ENCODE peak calls at places on chromosomes 4 and X, in nine cellular contexts. F, X, S, J, N, P, B, G and R are unnamed samples.

GRCh38 chr4:38902695-38903094 is 35.1 kb downstream of the FAM114A1 start:
- DNase-seq in B (no peak), N (no peak), J (no peak), G (no peak), X (no peak), S (no peak), F (no peak), P (no peak), R (no peak)

GRCh38 chr4:4714330-4714729 is 145.1 kb upstream of the MSX1 start:
- DNase-seq in P (no peak), B (no peak), G (no peak), N (no peak), X (no peak), J (no peak), F (no peak), S (no peak), R (no peak)

GRCh38 chr4:138338840-138339239 is 96.7 kb upstream of the SLC7A11 start:
- DNase-seq in N (no peak), J (no peak), X (no peak), S (no peak), G (no peak), F (no peak), B (no peak), P (no peak), R (no peak)

GRCh38 chrX:148552775-148553174 is 52.4 kb downstream of the AFF2 start:
- DNase-seq in G (no peak), J (no peak), P (no peak), X (no peak), S (no peak), B (no peak), F (no peak), N (no peak), R (no peak)

GRCh38 chrX:104255465-104255864 is 732 bp upstream of the ESX1 start:
- DNase-seq in F (no peak), P (no peak), B (no peak), J (no peak), S (no peak), N (no peak), G (no peak), X (no peak), R (no peak)

GRCh38 chr4:106277140-106277680 is 38.8 kb downstream of the TBCK start:
- DNase-seq in B (no peak), G (no peak), N (no peak), X (no peak), S (no peak), P (no peak), F (no peak), J (no peak), R (no peak)

GRCh38 chrX:77442728-77443127 is 4.5 kb upstream of the FGF16 start:
- DNase-seq in G (no peak), F (no peak), P (no peak), X (no peak), S (no peak), J (peak), N (no peak), B (no peak), R (no peak)

GRCh38 chr4:6546681-6547447 is 28.1 kb upstream of the MAN2B2 start:
- DNase-seq in X (no peak), S (peak), B (no peak), G (no peak), J (peak), P (peak), F (peak), N (peak), R (peak)

GRCh38 chr4:187071896-187072295 is 348.2 kb upstream of the FAT1 start:
- DNase-seq in S (no peak), P (no peak), B (no peak), X (no peak), N (no peak), F (no peak), J (no peak), G (no peak), R (no peak)

GRCh38 chr4:17072483-17072882 is 174.0 kb upstream of the LDB2 start:
- DNase-seq in B (no peak), X (no peak), G (no peak), S (no peak), P (no peak), J (no peak), N (no peak), F (no peak), R (no peak)

GRCh38 chr4:52054254-52054653 is 3.1 kb downstream of the SPATA18 start:
- DNase-seq in N (no peak), P (no peak), G (no peak), X (no peak), B (no peak), F (no peak), J (no peak), S (no peak), R (no peak)

GRCh38 chr4:52051213-52051614 is at the start of gene SPATA18:
- DNase-seq in B (peak), P (peak), N (peak), X (no peak), F (peak), S (peak), G (peak), J (no peak), R (peak)

GRCh38 chr4:52052475-52052780 is 1.3 kb downstream of the SPATA18 start:
- DNase-seq in X (no peak), G (no peak), S (peak), F (peak), P (no peak), J (no peak), B (no peak), N (peak), R (no peak)

GRCh38 chr4:52057196-52057595 is 6.1 kb downstream of the SPATA18 start:
- DNase-seq in P (no peak), X (no peak), G (no peak), S (no peak), B (no peak), N (no peak), F (no peak), J (no peak), R (no peak)

DNA sequence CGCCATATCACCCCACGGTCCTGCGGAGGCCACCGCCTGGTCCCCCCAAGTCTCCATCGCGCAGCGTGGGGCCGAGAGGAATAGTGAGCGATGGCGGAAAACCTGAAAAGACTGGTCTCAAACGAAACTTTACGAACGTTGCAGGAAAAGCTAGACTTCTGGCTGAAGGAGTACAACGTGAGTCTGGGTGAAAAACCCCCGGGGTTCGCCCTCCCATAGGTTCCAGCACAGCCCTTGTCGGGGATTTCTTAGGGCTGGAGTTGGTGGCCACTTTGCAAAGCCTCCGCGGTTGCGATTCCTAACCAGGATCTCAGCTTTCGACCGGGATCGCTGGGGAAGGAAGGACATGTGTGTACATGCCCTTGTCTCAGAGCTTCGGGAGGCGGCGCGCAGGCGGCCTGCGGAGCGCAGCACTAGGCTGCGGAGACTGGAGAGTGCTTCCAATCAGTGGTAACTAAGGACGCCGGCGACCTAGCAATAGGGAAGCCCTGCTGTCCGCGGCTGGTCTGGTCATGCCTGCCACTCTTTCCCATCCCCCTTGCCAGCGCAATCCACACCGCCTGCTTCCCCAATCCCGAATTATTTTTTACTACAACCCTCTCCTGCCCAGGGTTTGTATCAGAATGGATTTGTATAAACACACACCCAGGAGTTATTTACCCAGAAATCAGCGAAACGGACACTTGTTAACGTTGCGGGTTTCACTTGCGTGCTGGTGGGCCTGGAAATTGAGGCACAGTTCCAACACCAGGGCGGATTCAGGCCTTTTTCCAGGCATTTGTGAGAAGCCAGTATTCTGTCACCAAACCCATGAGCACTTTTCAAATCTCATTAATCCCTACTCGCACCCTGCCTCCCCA is 741 bp downstream of the SPATA18 start:
- DNase-seq in X (peak), G (peak), F (peak), S (peak), B (peak), P (peak), J (no peak), N (peak), R (peak)
- TF ChIP-seq POLR2AphosphoS5 in X (peak), G (no peak), F (no peak), S (no peak), B (peak), P (no peak), J (no peak), N (peak), R (peak)

GRCh38 chr4:123952530-123953274 is 556.1 kb downstream of the SPRY1 start:
- DNase-seq in J (no peak), P (no peak), X (no peak), S (no peak), N (no peak), F (no peak), B (no peak), G (no peak), R (no peak)
- TF ChIP-seq POLR2AphosphoS5 in J (no peak), P (no peak), X (no peak), S (no peak), N (no peak), F (no peak), B (no peak), G (no peak), R (no peak)

DNA sequence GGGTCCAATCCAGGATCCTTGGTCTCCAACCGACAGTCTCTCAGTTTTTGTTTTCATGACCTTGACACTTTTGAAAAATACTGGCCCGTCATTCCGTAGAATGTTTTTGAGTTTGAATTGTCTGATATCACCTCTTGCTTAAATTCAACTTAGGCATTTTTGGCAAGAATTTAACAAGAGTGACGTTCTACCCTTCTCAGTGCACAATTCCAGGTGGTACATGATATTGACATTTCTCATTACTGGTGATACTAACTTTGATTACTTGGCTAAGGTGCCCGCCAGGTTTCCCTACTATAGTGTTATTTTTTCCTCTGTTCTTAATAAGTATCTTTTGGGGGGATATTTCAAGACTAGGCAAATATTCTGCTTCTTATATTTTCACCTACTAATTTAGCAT is 215.1 kb downstream of the NR3C2 start:
- DNase-seq in S (no peak), P (no peak), B (no peak), N (no peak), F (no peak), G (no peak), J (no peak), X (no peak), R (no peak)
- TF ChIP-seq POLR2AphosphoS5 in S (no peak), P (no peak), B (no peak), N (no peak), F (no peak), G (no peak), J (no peak), X (no peak), R (no peak)

GRCh38 chr4:102501635-102502382 is 650 bp downstream of the NFKB1 start:
- DNase-seq in F (peak), S (peak), G (peak), X (peak), P (peak), N (peak), J (peak), B (peak), R (peak)
- TF ChIP-seq POLR2AphosphoS5 in F (peak), S (peak), G (peak), X (peak), P (peak), N (peak), J (peak), B (peak), R (peak)

GRCh38 chr4:98746530-98746929 is 88.1 kb upstream of the TSPAN5 start:
- DNase-seq in X (no peak), B (no peak), F (no peak), S (no peak), P (no peak), J (no peak), G (no peak), N (no peak), R (peak)
- TF ChIP-seq POLR2AphosphoS5 in X (no peak), B (no peak), F (no peak), S (no peak), P (no peak), J (no peak), G (no peak), N (no peak), R (no peak)

DNA sequence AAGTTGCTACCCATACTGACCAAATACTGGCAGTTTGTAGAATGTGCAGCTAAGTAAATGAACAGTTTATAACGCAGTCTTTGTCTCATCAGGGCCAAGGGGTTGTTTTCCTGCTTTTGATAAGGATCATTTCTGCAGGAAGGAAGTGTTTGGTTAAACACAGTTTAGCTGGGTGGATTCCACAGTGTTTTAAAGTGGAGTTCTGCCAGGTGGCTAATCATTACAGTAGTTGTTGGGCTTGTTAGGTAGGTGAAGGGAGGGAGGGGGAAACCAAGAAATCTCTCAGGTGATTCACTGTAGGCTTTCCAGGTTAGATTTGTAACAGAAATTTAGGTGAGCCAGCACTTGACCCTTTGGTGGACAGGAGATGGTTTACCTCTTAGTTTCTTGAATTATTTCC is 58.1 kb downstream of the FNIP2 start:
- DNase-seq in J (no peak), B (no peak), X (no peak), F (no peak), P (peak), G (no peak), S (no peak), N (peak), R (peak)
- TF ChIP-seq POLR2AphosphoS5 in J (no peak), B (no peak), X (no peak), F (no peak), P (no peak), G (no peak), S (no peak), N (peak), R (peak)